ENCODE peak calls at places on chromosomes 4 and X, in five cellular contexts. D is iris pigment epithelial cell, U is GM03348, C is NCI-H1092, Z is GM13977. T is an unnamed sample.

GRCh38 chrX:39516399-39516798 is 581.4 kb downstream of the BCOR start:
- DNase-seq in D (no peak), U (no peak), C (no peak), Z (no peak), T (no peak)

GRCh38 chr4:7781361-7781760 is 158.3 kb downstream of the AFAP1 start:
- DNase-seq in D (peak; percentile 88), U (peak; percentile 48), C (no peak), Z (no peak), T (peak; percentile 66)

GRCh38 chrX:139560221-139560620 is 29.7 kb downstream of the F9 start:
- DNase-seq in D (peak; percentile 8), U (peak; percentile 18), C (no peak), Z (no peak), T (peak; percentile 47)

GRCh38 chrX:36908801-36909403 is 99.3 kb upstream of the FAM47C start:
- DNase-seq in D (peak; percentile 40), U (peak; percentile 13), C (peak; percentile 3), Z (peak; percentile 12), T (peak; percentile 43)

GRCh38 chrX:12949927-12950656 is 24.8 kb upstream of the TMSB4X start:
- DNase-seq in D (peak; percentile 93), U (peak; percentile 74), C (no peak), Z (peak; percentile 60), T (peak; percentile 90)

GRCh38 chr4:121380448-121381147 is at the start of gene QRFPR:
- DNase-seq in D (peak; percentile 7), U (peak; percentile 17), C (no peak), Z (no peak), T (peak; percentile 14)

GRCh38 chrX:9604111-9604907 is 139.5 kb downstream of the TBL1X start:
- DNase-seq in D (no peak), U (peak; percentile 76), C (no peak), Z (no peak), T (peak; percentile 3)

GRCh38 chr4:82372502-82372873 is 1.3 kb downstream of the HNRNPD start:
- DNase-seq in D (peak; percentile 31), U (peak; percentile 40), C (peak; percentile 24), Z (peak; percentile 35), T (peak; percentile 58)

GRCh38 chr4:41060352-41061318 is 153.7 kb downstream of the APBB2 start:
- DNase-seq in D (no peak), U (peak; percentile 61), C (no peak), Z (no peak), T (peak; percentile 62)

GRCh38 chrX:46910415-46910814 is 1.8 kb upstream of the JADE3 start:
- DNase-seq in D (no peak), U (no peak), C (no peak), Z (no peak), T (no peak)

GRCh38 chr4:8656711-8657380 is 64.3 kb downstream of the CPZ start:
- DNase-seq in D (no peak), U (no peak), C (no peak), Z (no peak), T (no peak)

T was measured in GM23248.